ENCODE peak calls at places on chromosome 17, in eight cellular contexts. One of them, this sample, is unnamed.

GRCh38 chr17:66302761-66303626 is 581 bp downstream of the PRKCA start:
- DNase-seq in sigmoid colon: peak
- DNase-seq in endodermal cell: peak
- DNase-seq in adrenal gland: peak
- DNase-seq in choroid plexus epithelial cell: peak
- DNase-seq in endothelial cell: peak
- DNase-seq in pancreas: peak
- DNase-seq in nephron progenitor cell: peak
- DNase-seq in this sample: peak

GRCh38 chr17:30323895-30324319 is 9.9 kb downstream of the TMIGD1 start:
- DNase-seq in sigmoid colon: no peak
- DNase-seq in endodermal cell: no peak
- DNase-seq in adrenal gland: peak
- DNase-seq in pancreas: no peak
- DNase-seq in choroid plexus epithelial cell: peak
- DNase-seq in endothelial cell: no peak
- DNase-seq in nephron progenitor cell: no peak
- DNase-seq in this sample: peak

GRCh38 chr17:2929881-2930533 is 133.4 kb downstream of the OR1D5 start:
- DNase-seq in endodermal cell: peak
- DNase-seq in pancreas: peak
- DNase-seq in choroid plexus epithelial cell: peak
- DNase-seq in nephron progenitor cell: peak
- DNase-seq in sigmoid colon: no peak
- DNase-seq in endothelial cell: peak
- DNase-seq in adrenal gland: peak
- DNase-seq in this sample: peak

GRCh38 chr17:82861393-82861775 is 21.6 kb upstream of the ZNF750 start:
- DNase-seq in endothelial cell: no peak
- DNase-seq in nephron progenitor cell: no peak
- DNase-seq in choroid plexus epithelial cell: no peak
- DNase-seq in endodermal cell: no peak
- DNase-seq in sigmoid colon: no peak
- DNase-seq in pancreas: no peak
- DNase-seq in adrenal gland: no peak
- DNase-seq in this sample: no peak

GRCh38 chr17:81902023-81902652 is at the start of gene NPB:
- DNase-seq in endodermal cell: peak
- DNase-seq in choroid plexus epithelial cell: no peak
- DNase-seq in endothelial cell: no peak
- DNase-seq in nephron progenitor cell: peak
- DNase-seq in pancreas: no peak
- DNase-seq in adrenal gland: no peak
- DNase-seq in sigmoid colon: no peak
- DNase-seq in this sample: no peak

GRCh38 chr17:164536-165235 is 16.8 kb downstream of the DOC2B start:
- DNase-seq in endothelial cell: peak
- DNase-seq in choroid plexus epithelial cell: peak
- DNase-seq in pancreas: no peak
- DNase-seq in sigmoid colon: no peak
- DNase-seq in endodermal cell: peak
- DNase-seq in nephron progenitor cell: peak
- DNase-seq in adrenal gland: peak
- DNase-seq in this sample: peak

GRCh38 chr17:49676276-49676868 is 1.5 kb downstream of the SPOP start:
- DNase-seq in choroid plexus epithelial cell: peak
- DNase-seq in sigmoid colon: no peak
- DNase-seq in nephron progenitor cell: no peak
- DNase-seq in endodermal cell: no peak
- DNase-seq in endothelial cell: no peak
- DNase-seq in pancreas: no peak
- DNase-seq in adrenal gland: no peak
- DNase-seq in this sample: peak

GRCh38 chr17:9255838-9256237 is 234.5 kb downstream of the NTN1 start:
- DNase-seq in nephron progenitor cell: no peak
- DNase-seq in endothelial cell: no peak
- DNase-seq in adrenal gland: no peak
- DNase-seq in choroid plexus epithelial cell: no peak
- DNase-seq in sigmoid colon: no peak
- DNase-seq in endodermal cell: no peak
- DNase-seq in pancreas: no peak
- DNase-seq in this sample: no peak

GRCh38 chr17:78992542-78993212 is 13.0 kb upstream of the LGALS3BP start:
- DNase-seq in endodermal cell: no peak
- DNase-seq in endothelial cell: no peak
- DNase-seq in sigmoid colon: peak
- DNase-seq in adrenal gland: no peak
- DNase-seq in pancreas: no peak
- DNase-seq in nephron progenitor cell: no peak
- DNase-seq in choroid plexus epithelial cell: no peak
- DNase-seq in this sample: no peak

GRCh38 chr17:49748791-49749190 is 15.1 kb downstream of the FAM117A start:
- DNase-seq in pancreas: no peak
- DNase-seq in endothelial cell: no peak
- DNase-seq in endodermal cell: no peak
- DNase-seq in choroid plexus epithelial cell: no peak
- DNase-seq in nephron progenitor cell: no peak
- DNase-seq in adrenal gland: no peak
- DNase-seq in sigmoid colon: no peak
- DNase-seq in this sample: no peak

GRCh38 chr17:33012522-33013033 is 20.9 kb downstream of the SPACA3 start:
- DNase-seq in adrenal gland: no peak
- DNase-seq in endothelial cell: no peak
- DNase-seq in nephron progenitor cell: no peak
- DNase-seq in endodermal cell: peak
- DNase-seq in choroid plexus epithelial cell: peak
- DNase-seq in pancreas: no peak
- DNase-seq in sigmoid colon: no peak
- DNase-seq in this sample: peak

GRCh38 chr17:819251-819650 is 37.1 kb downstream of the MRM3 start:
- DNase-seq in endothelial cell: no peak
- DNase-seq in pancreas: no peak
- DNase-seq in sigmoid colon: no peak
- DNase-seq in endodermal cell: no peak
- DNase-seq in choroid plexus epithelial cell: no peak
- DNase-seq in nephron progenitor cell: no peak
- DNase-seq in adrenal gland: no peak
- DNase-seq in this sample: no peak

GRCh38 chr17:69672924-69673323 is 258.4 kb downstream of the MAP2K6 start:
- DNase-seq in adrenal gland: no peak
- DNase-seq in endodermal cell: no peak
- DNase-seq in pancreas: no peak
- DNase-seq in sigmoid colon: no peak
- DNase-seq in nephron progenitor cell: no peak
- DNase-seq in choroid plexus epithelial cell: peak
- DNase-seq in endothelial cell: no peak
- DNase-seq in this sample: peak

GRCh38 chr17:13283606-13284005 is 265.8 kb upstream of the ELAC2 start:
- DNase-seq in pancreas: no peak
- DNase-seq in nephron progenitor cell: no peak
- DNase-seq in choroid plexus epithelial cell: peak
- DNase-seq in sigmoid colon: no peak
- DNase-seq in endodermal cell: peak
- DNase-seq in adrenal gland: no peak
- DNase-seq in endothelial cell: no peak
- DNase-seq in this sample: no peak

GRCh38 chr17:69434164-69434579 is 19.7 kb downstream of the MAP2K6 start:
- DNase-seq in choroid plexus epithelial cell: peak
- DNase-seq in sigmoid colon: no peak
- DNase-seq in adrenal gland: no peak
- DNase-seq in pancreas: no peak
- DNase-seq in endothelial cell: no peak
- DNase-seq in endodermal cell: no peak
- DNase-seq in nephron progenitor cell: no peak
- DNase-seq in this sample: peak

DNA sequence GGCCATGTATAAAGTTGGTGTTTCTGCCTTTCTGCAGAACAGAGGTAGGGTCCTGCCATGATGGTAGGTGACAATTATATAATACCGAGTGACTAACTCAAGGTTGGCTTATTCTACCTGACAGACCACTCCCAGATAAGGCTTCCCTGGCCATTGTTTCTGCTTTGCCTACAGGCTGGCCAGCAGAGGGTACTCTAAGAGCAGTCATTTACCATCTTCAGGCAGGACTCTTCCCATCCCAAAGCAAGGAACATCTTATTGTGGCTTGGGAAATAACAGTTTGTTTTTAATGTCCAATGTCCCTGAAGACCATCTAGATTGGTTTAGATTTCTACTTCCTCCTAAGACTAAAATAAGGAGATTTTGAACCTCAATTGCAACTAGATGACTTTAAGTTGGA is 74.1 kb downstream of the SNX11 start:
- DNase-seq in endothelial cell: peak
- DNase-seq in pancreas: no peak
- DNase-seq in nephron progenitor cell: peak
- DNase-seq in sigmoid colon: no peak
- DNase-seq in choroid plexus epithelial cell: peak
- DNase-seq in adrenal gland: no peak
- DNase-seq in endodermal cell: peak
- DNase-seq in this sample: peak
- TF ChIP-seq CTCF in endothelial cell: no peak
- TF ChIP-seq CTCF in pancreas: no peak
- TF ChIP-seq CTCF in nephron progenitor cell: peak
- TF ChIP-seq CTCF in sigmoid colon: no peak
- TF ChIP-seq CTCF in choroid plexus epithelial cell: peak
- TF ChIP-seq CTCF in adrenal gland: no peak
- TF ChIP-seq CTCF in endodermal cell: peak
- TF ChIP-seq CTCF in this sample: peak

DNA sequence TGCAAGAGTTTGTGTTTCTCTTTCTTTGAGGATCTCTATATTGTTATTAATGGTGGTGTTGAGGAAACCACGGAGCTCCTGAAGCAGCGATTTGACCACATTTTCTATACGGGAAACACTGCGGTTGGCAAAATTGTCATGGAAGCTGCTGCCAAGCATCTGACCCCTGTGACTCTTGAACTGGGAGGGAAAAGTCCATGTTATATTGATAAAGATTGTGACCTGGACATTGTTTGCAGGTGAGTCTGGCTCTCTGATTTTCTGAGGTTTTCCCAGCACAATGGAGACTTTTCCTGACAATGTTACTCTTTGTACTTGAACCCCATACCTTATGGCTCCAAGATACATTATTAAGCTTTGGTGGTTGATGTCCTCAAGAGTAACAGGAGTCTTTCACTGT is 7.8 kb downstream of the ALDH3A2 start:
- DNase-seq in adrenal gland: no peak
- DNase-seq in sigmoid colon: no peak
- DNase-seq in nephron progenitor cell: no peak
- DNase-seq in choroid plexus epithelial cell: no peak
- DNase-seq in endodermal cell: no peak
- DNase-seq in endothelial cell: no peak
- DNase-seq in pancreas: no peak
- DNase-seq in this sample: no peak
- TF ChIP-seq CTCF in adrenal gland: no peak
- TF ChIP-seq CTCF in sigmoid colon: no peak
- TF ChIP-seq CTCF in nephron progenitor cell: no peak
- TF ChIP-seq CTCF in choroid plexus epithelial cell: no peak
- TF ChIP-seq CTCF in endodermal cell: no peak
- TF ChIP-seq CTCF in endothelial cell: no peak
- TF ChIP-seq CTCF in pancreas: no peak
- TF ChIP-seq CTCF in this sample: no peak

DNA sequence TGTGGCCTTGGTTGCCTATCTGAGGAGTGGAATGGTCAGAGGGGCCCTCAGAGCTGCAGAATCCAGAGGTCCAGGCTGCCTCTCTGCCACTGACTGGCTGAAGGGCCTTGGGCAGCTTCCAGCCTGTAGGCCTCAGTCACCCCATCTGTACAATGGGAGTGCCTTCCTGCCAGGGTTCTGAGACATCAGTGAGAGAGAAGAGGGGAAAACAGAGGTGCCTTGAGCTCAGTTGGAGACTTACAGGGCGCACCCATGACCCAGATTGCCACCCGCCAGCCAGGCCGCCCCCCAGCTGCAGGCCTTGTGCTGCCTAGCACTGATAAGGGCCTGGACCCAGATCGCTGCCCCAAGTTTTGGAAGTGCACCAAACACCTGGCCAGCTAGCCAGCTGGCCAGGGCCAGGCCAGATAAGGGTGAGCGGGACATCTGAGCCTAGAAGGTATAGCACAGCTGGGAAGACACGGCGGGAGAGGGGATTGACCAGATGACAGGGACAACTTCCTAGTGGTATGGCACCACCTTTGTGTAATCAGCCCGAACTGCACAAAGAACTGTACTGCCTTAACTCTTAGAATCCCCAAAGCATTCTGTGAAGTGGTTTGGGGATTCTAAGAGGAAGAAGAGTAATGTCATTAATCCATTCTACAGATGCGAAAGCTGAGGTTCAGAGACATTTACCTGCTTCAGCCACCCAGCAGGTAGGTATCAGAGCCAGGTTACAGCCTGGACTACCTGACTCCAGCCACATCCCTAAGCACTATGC is 1.4 kb downstream of the SLC4A1 start:
- DNase-seq in pancreas: no peak
- DNase-seq in endothelial cell: no peak
- DNase-seq in endodermal cell: no peak
- DNase-seq in adrenal gland: peak
- DNase-seq in choroid plexus epithelial cell: peak
- DNase-seq in nephron progenitor cell: no peak
- DNase-seq in sigmoid colon: no peak
- DNase-seq in this sample: no peak
- TF ChIP-seq CTCF in pancreas: no peak
- TF ChIP-seq CTCF in endothelial cell: no peak
- TF ChIP-seq CTCF in endodermal cell: no peak
- TF ChIP-seq CTCF in adrenal gland: no peak
- TF ChIP-seq CTCF in choroid plexus epithelial cell: peak
- TF ChIP-seq CTCF in nephron progenitor cell: no peak
- TF ChIP-seq CTCF in sigmoid colon: no peak
- TF ChIP-seq CTCF in this sample: no peak

GRCh38 chr17:67862614-67863217 is 37.4 kb downstream of the BPTF start:
- DNase-seq in endodermal cell: no peak
- DNase-seq in choroid plexus epithelial cell: no peak
- DNase-seq in nephron progenitor cell: no peak
- DNase-seq in sigmoid colon: no peak
- DNase-seq in endothelial cell: no peak
- DNase-seq in adrenal gland: no peak
- DNase-seq in pancreas: no peak
- DNase-seq in this sample: no peak
- TF ChIP-seq CTCF in endodermal cell: peak
- TF ChIP-seq CTCF in choroid plexus epithelial cell: peak
- TF ChIP-seq CTCF in nephron progenitor cell: no peak
- TF ChIP-seq CTCF in sigmoid colon: no peak
- TF ChIP-seq CTCF in endothelial cell: no peak
- TF ChIP-seq CTCF in adrenal gland: no peak
- TF ChIP-seq CTCF in pancreas: no peak
- TF ChIP-seq CTCF in this sample: no peak

GRCh38 chr17:6496116-6496481 is 51.8 kb downstream of the PIMREG start:
- DNase-seq in nephron progenitor cell: peak
- DNase-seq in endothelial cell: peak
- DNase-seq in adrenal gland: peak
- DNase-seq in pancreas: no peak
- DNase-seq in sigmoid colon: peak
- DNase-seq in choroid plexus epithelial cell: no peak
- DNase-seq in endodermal cell: peak
- DNase-seq in this sample: no peak
- TF ChIP-seq CTCF in nephron progenitor cell: no peak
- TF ChIP-seq CTCF in endothelial cell: no peak
- TF ChIP-seq CTCF in adrenal gland: no peak
- TF ChIP-seq CTCF in pancreas: no peak
- TF ChIP-seq CTCF in sigmoid colon: no peak
- TF ChIP-seq CTCF in choroid plexus epithelial cell: no peak
- TF ChIP-seq CTCF in endodermal cell: peak
- TF ChIP-seq CTCF in this sample: no peak

This sample was measured in cardiac fibroblast.